ENCODE peak calls at places on chromosomes 1 and 21, in ten cellular contexts. G, X, T, R, U, N, F, Y, M and Q are unnamed samples.

GRCh38 chr1:84538599-84538998 is 32.2 kb upstream of the GNG5 start:
- DNase-seq in U (no peak), G (peak), M (no peak), Y (no peak), R (no peak), F (no peak), X (no peak), N (no peak), T (no peak), Q (no peak)

GRCh38 chr1:204294371-204294770 is 65.4 kb downstream of the PLEKHA6 start:
- DNase-seq in T (no peak), U (no peak), G (peak), Y (no peak), M (no peak), N (no peak), R (no peak), F (no peak), X (no peak), Q (peak)

GRCh38 chr1:153389978-153390879 is 644 bp downstream of the S100A8 start:
- DNase-seq in R (no peak), N (no peak), U (no peak), X (peak), T (no peak), M (no peak), Y (no peak), G (no peak), F (no peak), Q (no peak)

GRCh38 chr1:16048573-16049189 is 5.1 kb downstream of the CLCNKB start:
- DNase-seq in G (peak), M (no peak), R (no peak), T (peak), Y (no peak), U (no peak), X (no peak), N (peak), F (peak), Q (no peak)

GRCh38 chr1:6280761-6281451 is 20.0 kb upstream of the GPR153 start:
- DNase-seq in U (no peak), Y (no peak), T (peak), G (no peak), M (no peak), F (no peak), X (no peak), N (peak), R (no peak), Q (peak)

GRCh38 chr1:203360772-203361171 is 9.8 kb upstream of the FMOD start:
- DNase-seq in X (no peak), R (no peak), F (no peak), U (no peak), M (no peak), N (no peak), Y (no peak), T (no peak), G (no peak), Q (no peak)

GRCh38 chr1:227728892-227729143 is 6.3 kb downstream of the JMJD4 start:
- DNase-seq in X (no peak), Y (no peak), T (no peak), G (no peak), M (no peak), N (peak), R (no peak), F (no peak), U (no peak), Q (no peak)

GRCh38 chr1:225691861-225692516 is 39.1 kb upstream of the ENAH start:
- DNase-seq in F (no peak), G (peak), X (no peak), Y (no peak), M (no peak), R (no peak), U (no peak), T (no peak), N (no peak), Q (no peak)

GRCh38 chr1:240511789-240512188 is 100.2 kb downstream of the GREM2 start:
- DNase-seq in G (no peak), U (no peak), R (no peak), F (no peak), X (no peak), M (no peak), T (no peak), Y (no peak), N (no peak), Q (no peak)

GRCh38 chr1:186236921-186237320 is 138.1 kb downstream of the TPR start:
- DNase-seq in G (peak), F (no peak), N (no peak), U (no peak), X (no peak), T (no peak), Y (peak), M (no peak), R (no peak), Q (no peak)

GRCh38 chr1:178371236-178371635 is 125.5 kb downstream of the CLEC20A start:
- DNase-seq in R (no peak), N (no peak), T (no peak), Y (no peak), G (peak), U (no peak), M (no peak), X (no peak), F (no peak), Q (no peak)

GRCh38 chr1:109886827-109887226 is 23.8 kb upstream of the CSF1 start:
- DNase-seq in F (no peak), Y (no peak), N (no peak), T (no peak), U (no peak), R (no peak), X (peak), G (no peak), M (no peak), Q (no peak)

GRCh38 chr1:219788091-219788490 is 140.3 kb downstream of the SLC30A10 start:
- DNase-seq in X (no peak), U (no peak), M (no peak), T (no peak), N (no peak), R (no peak), G (peak), Y (no peak), F (no peak), Q (no peak)

GRCh38 chr1:2001773-2002411 is 1.7 kb downstream of the CFAP74 start:
- DNase-seq in G (no peak), R (peak), F (no peak), T (no peak), U (no peak), N (no peak), X (no peak), M (no peak), Y (no peak), Q (no peak)

GRCh38 chr1:236416165-236416564 is 22.1 kb downstream of the EDARADD start:
- DNase-seq in G (no peak), Y (no peak), M (no peak), F (peak), T (no peak), R (no peak), X (no peak), U (no peak), N (no peak), Q (no peak)

GRCh38 chr1:154386643-154387352 is 18.3 kb upstream of the IL6R start:
- DNase-seq in Y (no peak), T (peak), U (peak), F (peak), G (no peak), M (no peak), X (no peak), N (peak), R (no peak), Q (peak)

GRCh38 chr21:29166853-29167252 is 36.4 kb downstream of the MAP3K7CL start:
- DNase-seq in R (no peak), Y (no peak), X (no peak), F (no peak), U (no peak), N (no peak), G (no peak), M (no peak), T (no peak), Q (no peak)

GRCh38 chr1:61343623-61344257 is 261.4 kb downstream of the NFIA start:
- DNase-seq in Y (no peak), G (no peak), N (no peak), R (no peak), U (no peak), F (no peak), X (no peak), M (no peak), T (no peak), Q (no peak)

GRCh38 chr21:46190491-46191131 is 6.4 kb upstream of the SPATC1L start:
- DNase-seq in G (no peak), U (no peak), Y (no peak), T (no peak), M (no peak), N (no peak), X (no peak), F (no peak), R (no peak), Q (no peak)

GRCh38 chr1:204723131-204723787 is 37.7 kb upstream of the LRRN2 start:
- DNase-seq in T (no peak), U (no peak), M (peak), Y (no peak), X (no peak), N (no peak), F (no peak), G (no peak), R (peak), Q (no peak)